ENCODE peak calls at places on chromosome 4, in ten cellular contexts. E is GM12864, Q is BJ, C is KG1, X is HCT116, T is amygdala, B is fibroblast of lung, M is EH, J is sigmoid colon, D is T-helper 17 cell. Z is an unnamed sample.

GRCh38 chr4:159768011-159768410 is 665.1 kb downstream of the RAPGEF2 start:
- DNase-seq in Q (peak), D (no peak), M (no peak), X (no peak), B (no peak), E (no peak), C (no peak), J (no peak), T (no peak), Z (no peak)

GRCh38 chr4:69120869-69121268 is 24.6 kb downstream of the UGT2B7 start:
- DNase-seq in B (no peak), E (no peak), M (no peak), J (no peak), T (no peak), X (no peak), D (no peak), C (no peak), Q (no peak), Z (no peak)

GRCh38 chr4:40121515-40121914 is 64.9 kb downstream of the N4BP2 start:
- DNase-seq in M (peak), Q (peak), T (no peak), B (peak), J (no peak), X (peak), E (peak), D (no peak), C (peak), Z (no peak)

GRCh38 chr4:1767770-1768366 is 25.2 kb upstream of the FGFR3 start:
- DNase-seq in C (no peak), D (no peak), J (no peak), Q (no peak), E (no peak), X (no peak), B (peak), M (peak), T (no peak), Z (no peak)

GRCh38 chr4:163895369-163896005 is 401.0 kb downstream of the TMA16 start:
- DNase-seq in C (no peak), E (no peak), X (no peak), T (no peak), Q (no peak), B (no peak), M (no peak), D (peak), J (no peak), Z (no peak)

GRCh38 chr4:173169428-173170209 is 1.0 kb downstream of the GALNT7 start:
- DNase-seq in Q (no peak), J (peak), C (peak), B (peak), M (peak), T (peak), E (no peak), X (no peak), D (peak), Z (peak)

GRCh38 chr4:83083925-83084475 is 30.5 kb downstream of the PLAC8 start:
- DNase-seq in B (no peak), E (no peak), Q (no peak), J (no peak), D (peak), X (no peak), T (no peak), C (no peak), M (no peak), Z (no peak)

GRCh38 chr4:172962564-172963353 is 205.9 kb upstream of the GALNT7 start:
- DNase-seq in J (peak), Q (peak), C (no peak), T (no peak), M (peak), X (no peak), B (peak), D (no peak), E (no peak), Z (no peak)

GRCh38 chr4:147617841-147618421 is 734 bp downstream of the TMEM184C start:
- DNase-seq in T (no peak), X (no peak), Q (no peak), M (no peak), C (no peak), D (no peak), J (no peak), E (no peak), B (no peak), Z (no peak)

GRCh38 chr4:30744957-30745640 is 24.9 kb downstream of the PCDH7 start:
- DNase-seq in E (no peak), J (no peak), D (no peak), M (peak), X (no peak), C (no peak), T (no peak), B (no peak), Q (no peak), Z (no peak)

GRCh38 chr4:170776983-170777382 is 687.2 kb upstream of the AADAT start:
- DNase-seq in E (no peak), X (no peak), C (no peak), D (no peak), Q (no peak), T (no peak), M (no peak), J (no peak), B (no peak), Z (no peak)

GRCh38 chr4:38803833-38804653 is 548 bp downstream of the TLR1 start:
- DNase-seq in C (no peak), Q (no peak), X (no peak), E (peak), T (no peak), B (no peak), D (no peak), J (no peak), M (no peak), Z (no peak)

GRCh38 chr4:602559-602942 is 22.8 kb upstream of the PDE6B start:
- DNase-seq in X (peak), C (no peak), J (no peak), E (no peak), Q (no peak), B (no peak), M (no peak), T (no peak), D (no peak), Z (no peak)

GRCh38 chr4:140777894-140778293 is 21.7 kb upstream of the TBC1D9 start:
- DNase-seq in Q (no peak), J (no peak), B (no peak), T (no peak), C (no peak), E (no peak), D (no peak), M (no peak), X (no peak), Z (no peak)

GRCh38 chr4:106816501-106816900 is 219.6 kb downstream of the DKK2 start:
- DNase-seq in J (no peak), Q (no peak), M (peak), X (no peak), C (no peak), B (no peak), D (no peak), E (no peak), T (no peak), Z (no peak)

GRCh38 chr4:38858097-38858420 is 1.4 kb upstream of the TLR6 start:
- DNase-seq in C (no peak), E (no peak), X (no peak), M (no peak), D (no peak), Q (no peak), T (no peak), B (no peak), J (no peak), Z (no peak)

GRCh38 chr4:64271601-64272081 is 137.6 kb downstream of the TECRL start:
- DNase-seq in M (no peak), D (no peak), X (no peak), C (peak), J (no peak), T (no peak), E (no peak), B (no peak), Q (no peak), Z (peak)

Z was measured in heart left ventricle.